ENCODE peak calls at places on chromosomes 16 and 17, in ten cellular contexts. S is stomach, J is DND-41, P is brain microvascular endothelial cell, F is hepatocyte, Y is right lobe of liver, G is esophagus muscularis mucosa, Q is H9, L is adrenal gland, T is ovary. U is an unnamed sample. For H3K27me3, the result is how much of the 10 kb centered on the place peaks cover.

GRCh38 chr16:66369055-66369592 is 2.6 kb downstream of the CDH5 start:
- DNase-seq in J (peak), G (no peak), S (no peak), T (no peak), Y (no peak), Q (no peak), P (no peak), L (peak), F (no peak), U (no peak)

GRCh38 chr17:49031965-49032928 is 35.1 kb downstream of the IGF2BP1 start:
- DNase-seq in T (no peak), L (peak), J (peak), S (peak), F (peak), Q (peak), P (peak), Y (no peak), G (no peak), U (no peak)

GRCh38 chr16:20966746-20967145 is 66.2 kb downstream of the LYRM1 start:
- DNase-seq in J (no peak), F (no peak), S (no peak), P (no peak), L (no peak), Y (no peak), Q (no peak), T (no peak), G (no peak), U (no peak)

GRCh38 chr16:12868788-12869187 is 32.6 kb upstream of the SHISA9 start:
- DNase-seq in S (no peak), Y (no peak), J (no peak), P (no peak), L (no peak), Q (no peak), G (no peak), T (no peak), F (no peak), U (no peak)

GRCh38 chr16:4375717-4376116 is 4.1 kb downstream of the VASN start:
- DNase-seq in G (no peak), T (peak), Y (no peak), P (no peak), Q (no peak), S (no peak), F (no peak), L (no peak), J (no peak), U (no peak)

GRCh38 chr17:74276561-74277009 is 2.6 kb downstream of the DNAI2 start:
- DNase-seq in G (no peak), T (peak), Q (no peak), P (no peak), L (no peak), S (no peak), F (no peak), J (no peak), Y (no peak), U (peak)

GRCh38 chr17:80886641-80887573 is 104.7 kb upstream of the CHMP6 start:
- DNase-seq in T (no peak), F (no peak), Q (no peak), G (no peak), J (no peak), S (no peak), Y (peak), L (no peak), P (no peak), U (no peak)

GRCh38 chr17:69012895-69013805 is 47.6 kb downstream of the ABCA9 start:
- DNase-seq in J (no peak), T (no peak), S (no peak), L (no peak), Q (no peak), P (peak), G (no peak), F (no peak), Y (no peak), U (no peak)

GRCh38 chr17:45248132-45248936 is 13.6 kb downstream of the SPATA32 start:
- DNase-seq in F (peak), Q (peak), L (no peak), T (no peak), G (no peak), Y (no peak), P (no peak), J (peak), S (peak), U (no peak)

GRCh38 chr17:39944393-39944711 is 16.8 kb downstream of the LRRC3C start:
- DNase-seq in L (no peak), Y (no peak), J (no peak), F (no peak), T (no peak), S (no peak), P (no peak), G (no peak), Q (no peak), U (no peak)

GRCh38 chr17:57914274-57915147 is 40.7 kb downstream of the CUEDC1 start:
- DNase-seq in P (no peak), S (no peak), L (no peak), T (no peak), J (no peak), Q (no peak), G (no peak), F (no peak), Y (no peak), U (no peak)
- H3K27ac ChIP-seq in P (no peak), S (peak), L (no peak), T (no peak), J (no peak), Q (no peak), G (peak), F (no peak), Y (no peak), U (peak)

DNA sequence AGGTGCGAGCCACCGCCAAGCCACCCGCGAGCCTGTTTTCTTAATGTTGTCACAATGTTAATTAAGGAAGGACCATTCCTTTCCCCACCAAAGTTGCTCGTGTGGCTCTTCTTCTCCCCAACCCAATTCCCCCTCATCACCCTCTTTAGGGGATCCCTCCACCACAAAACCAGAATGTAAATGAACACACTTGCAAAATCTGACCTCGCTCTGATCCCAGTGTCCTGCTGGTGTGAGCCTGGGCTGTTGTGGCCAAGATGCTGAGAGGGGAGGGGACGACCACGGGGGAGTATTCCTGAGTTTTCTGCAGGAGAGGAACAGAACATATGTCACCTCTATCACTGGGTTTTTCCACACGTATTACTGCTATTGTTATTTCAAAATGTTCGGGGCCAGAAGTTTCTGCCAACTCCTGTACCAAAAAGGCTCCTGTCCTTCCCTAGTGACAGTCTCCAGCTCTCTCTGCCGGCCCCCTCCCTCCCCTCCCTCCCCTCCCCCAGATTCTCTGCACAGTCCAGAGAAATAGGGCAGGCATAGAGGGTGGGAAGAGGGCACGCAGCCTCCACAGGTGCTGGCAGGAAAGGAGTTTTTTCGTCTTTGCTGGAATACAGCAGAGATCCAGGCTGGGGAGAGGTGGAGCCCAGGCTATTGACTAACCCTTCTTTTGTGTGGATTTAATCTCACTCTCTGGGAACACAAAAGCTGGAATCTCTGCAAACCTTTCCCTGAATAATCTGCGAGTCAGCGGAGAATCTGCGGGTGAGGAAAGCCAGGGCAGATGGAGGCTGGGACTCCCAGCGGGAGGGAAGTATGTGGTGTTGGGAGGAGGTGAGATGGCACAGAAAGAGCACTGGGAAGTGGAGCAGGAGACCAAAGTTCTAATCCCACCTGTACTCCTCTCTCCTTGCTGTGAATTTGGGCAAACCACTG is 4.5 kb upstream of the CA4 start:
- DNase-seq in S (no peak), F (no peak), Y (no peak), L (no peak), G (no peak), Q (peak), J (no peak), P (no peak), T (no peak), U (no peak)
- H3K27me3 ChIP-seq in S (under half), F (half or more), Y (under half), L (under half), G (half or more), Q (under half), J (under half), P (under half), T (under half), U (under half)

DNA sequence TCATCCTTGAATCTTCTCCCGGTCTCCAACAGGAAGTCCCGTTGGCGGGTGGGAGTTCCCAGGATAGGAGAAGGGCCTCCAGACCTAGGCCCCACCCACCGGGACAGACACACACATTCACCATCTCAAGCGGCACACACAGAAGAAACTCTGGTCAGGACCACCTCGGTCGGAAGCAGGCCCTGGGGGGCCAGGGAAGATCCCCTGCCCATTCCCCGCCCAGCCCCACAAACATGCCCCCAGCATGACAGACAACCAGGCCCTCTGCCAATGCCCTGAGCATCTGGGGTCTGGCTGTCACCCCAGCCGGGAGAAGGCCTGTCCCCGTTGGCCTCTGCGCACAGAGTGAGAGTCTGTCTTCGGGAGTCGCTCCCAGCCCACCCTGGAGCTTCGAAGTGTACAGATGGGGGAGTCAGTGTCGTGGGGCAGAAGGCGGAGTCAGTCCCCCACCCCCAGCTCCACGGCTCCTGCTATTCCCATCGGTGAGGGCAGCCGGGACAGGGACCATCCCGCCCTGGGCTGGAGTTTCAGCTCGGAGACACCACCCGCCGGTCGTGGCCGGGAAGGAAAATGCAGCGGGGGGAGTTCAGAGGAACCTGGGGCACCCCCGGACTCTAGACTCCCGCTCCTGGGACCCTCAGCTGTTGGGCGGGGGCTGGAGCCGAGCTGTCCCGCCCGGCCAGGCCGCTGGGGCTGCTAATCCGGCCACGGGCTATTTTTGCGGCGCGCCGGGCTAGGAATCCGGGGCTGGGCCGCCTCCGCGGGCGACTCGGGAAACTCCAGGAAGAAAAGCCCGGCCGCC is 690 bp downstream of the RHBDF1 start:
- DNase-seq in S (peak), G (no peak), Y (no peak), F (peak), J (no peak), P (peak), L (no peak), T (peak), Q (peak), U (no peak)
- TF ChIP-seq CTCF in S (no peak), G (peak), Y (no peak), F (no peak), J (no peak), P (no peak), L (no peak), T (no peak), Q (no peak), U (peak)

GRCh38 chr17:82745524-82745923 is 6.3 kb upstream of the TBCD start:
- DNase-seq in Q (no peak), J (no peak), S (no peak), P (no peak), T (no peak), G (no peak), F (no peak), L (no peak), Y (peak), U (no peak)
- H3K27ac ChIP-seq in Q (no peak), J (no peak), S (no peak), P (no peak), T (no peak), G (no peak), F (peak), L (no peak), Y (no peak), U (no peak)

GRCh38 chr17:36652716-36653115 is 51.3 kb downstream of the MRM1 start:
- DNase-seq in F (peak), Y (no peak), P (no peak), L (no peak), G (no peak), T (no peak), S (no peak), J (no peak), Q (no peak), U (no peak)

GRCh38 chr17:36645358-36645757 is 44.0 kb downstream of the MRM1 start:
- DNase-seq in Y (no peak), Q (no peak), G (no peak), P (no peak), J (no peak), S (no peak), F (no peak), L (no peak), T (no peak), U (no peak)

GRCh38 chr17:36643086-36643685 is 41.8 kb downstream of the MRM1 start:
- DNase-seq in G (no peak), Q (no peak), P (no peak), S (no peak), F (no peak), Y (no peak), J (no peak), T (no peak), L (no peak), U (no peak)

GRCh38 chr17:36650096-36650764 is 48.8 kb downstream of the MRM1 start:
- DNase-seq in S (no peak), T (no peak), L (no peak), F (no peak), J (no peak), Q (no peak), Y (no peak), P (no peak), G (no peak), U (no peak)

DNA sequence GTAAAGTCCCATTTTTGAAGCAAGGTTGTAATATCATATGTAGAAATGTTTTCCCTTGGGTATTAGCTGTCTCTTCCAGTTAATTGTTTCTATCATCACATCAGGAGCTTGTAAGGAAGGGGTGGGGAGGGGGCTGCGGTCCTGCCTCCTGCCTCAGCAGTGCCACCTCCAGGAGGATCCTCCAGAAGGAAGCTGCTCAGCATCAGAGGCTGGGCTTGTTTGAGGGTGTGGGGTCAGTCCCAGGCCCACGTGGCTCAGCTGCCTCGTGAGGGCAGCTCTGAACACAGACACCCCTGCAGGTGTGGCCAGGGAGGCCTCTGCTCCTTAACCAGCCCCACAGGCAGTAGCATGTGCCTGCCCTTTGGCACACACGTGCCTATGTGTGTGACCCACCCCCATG is 46.2 kb downstream of the MRM1 start:
- DNase-seq in P (no peak), Y (no peak), F (no peak), T (no peak), L (no peak), J (no peak), G (no peak), S (no peak), Q (peak), U (no peak)
- H3K27me3 ChIP-seq in P (under half), Y (under half), F (half or more), T (under half), L (under half), J (under half), G (half or more), S (under half), Q (under half), U (under half)

GRCh38 chr17:77146882-77147281 is 6.1 kb downstream of the SEC14L1 start:
- DNase-seq in S (peak), Y (peak), T (no peak), F (peak), J (no peak), L (peak), P (no peak), G (no peak), Q (peak), U (no peak)
- TF ChIP-seq CTCF in S (no peak), Y (peak), T (no peak), F (peak), J (no peak), L (peak), P (peak), G (no peak), Q (no peak), U (no peak)

DNA sequence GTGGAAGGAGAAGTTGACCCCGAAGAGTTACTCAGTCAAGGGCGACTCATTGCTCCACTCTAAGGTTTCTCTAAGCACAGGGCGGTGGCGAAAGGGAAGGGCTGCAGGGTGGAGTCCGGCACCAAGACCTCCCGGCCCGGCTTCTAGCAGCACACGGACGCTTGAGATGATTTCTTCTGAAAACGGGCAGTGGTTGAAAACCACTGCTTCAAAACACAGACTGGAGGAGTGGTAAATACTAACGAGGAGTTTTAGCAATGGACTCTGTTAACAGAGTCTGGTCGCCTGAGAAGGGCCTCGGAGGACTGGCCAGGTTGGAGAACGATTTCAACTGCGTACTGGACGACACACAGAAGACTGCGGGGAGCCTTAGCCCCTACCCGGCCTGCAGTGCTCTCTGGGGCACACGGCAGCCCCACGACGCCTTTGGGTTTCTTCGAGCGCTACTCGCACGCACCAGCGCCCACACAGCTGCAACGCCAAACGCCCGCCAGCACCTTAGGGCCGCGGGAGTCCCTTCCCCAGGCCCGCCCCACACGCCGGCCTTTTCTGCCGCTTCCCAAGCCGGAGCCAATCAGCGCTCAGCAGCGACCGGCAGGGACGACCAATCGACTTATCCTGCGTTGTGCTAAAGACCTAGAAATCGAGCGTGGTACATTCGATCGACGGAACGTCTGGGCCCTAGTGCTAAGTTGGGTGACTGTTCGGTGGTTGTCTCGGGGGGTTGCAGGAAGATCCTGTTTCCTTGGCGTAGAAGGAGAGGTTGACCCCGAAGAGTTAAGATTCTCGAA is 14.4 kb upstream of the CA4 start:
- DNase-seq in G (peak), Y (peak), P (peak), J (no peak), S (peak), Q (peak), L (peak), T (peak), F (peak), U (peak)
- H3K27ac ChIP-seq in G (peak), Y (no peak), P (peak), J (no peak), S (peak), Q (no peak), L (peak), T (no peak), F (peak), U (peak)

GRCh38 chr16:84165746-84166145 is 20.6 kb downstream of the DNAAF1 start:
- DNase-seq in F (no peak), Y (no peak), P (no peak), J (no peak), S (no peak), T (no peak), G (no peak), Q (no peak), L (no peak), U (no peak)
- H3K27me3 ChIP-seq in F (under half), Y (under half), P (under half), J (under half), S (under half), T (under half), G (under half), Q (under half), L (under half), U (under half)

GRCh38 chr17:7825206-7825980 is 8.6 kb upstream of the KDM6B start:
- DNase-seq in P (no peak), G (no peak), L (peak), T (no peak), J (no peak), Q (peak), Y (no peak), F (peak), S (no peak), U (peak)
- TF ChIP-seq CTCF in P (peak), G (no peak), L (no peak), T (no peak), J (peak), Q (peak), Y (peak), F (no peak), S (no peak), U (no peak)

GRCh38 chr16:11757671-11758545 is 15.3 kb upstream of the TXNDC11 start:
- DNase-seq in T (no peak), G (no peak), P (peak), Y (no peak), F (peak), S (no peak), Q (no peak), L (peak), J (no peak), U (no peak)
- H3K27ac ChIP-seq in T (no peak), G (peak), P (peak), Y (no peak), F (no peak), S (peak), Q (no peak), L (no peak), J (no peak), U (peak)